ENCODE peak calls at places on chromosomes 13 and 19, in nine cellular contexts. X, L, S, D, R, Q, C, I and J are unnamed samples.

GRCh38 chr13:34012354-34012753 is 194.4 kb downstream of the RFC3 start:
- DNase-seq in X (no peak), L (no peak), S (no peak), D (no peak), R (no peak), Q (no peak), C (no peak), I (no peak), J (no peak)

GRCh38 chr13:93289047-93289446 is 62.4 kb downstream of the GPC6 start:
- DNase-seq in X (peak; percentile 8), L (no peak), S (no peak), D (no peak), R (no peak), Q (no peak), C (no peak), I (no peak), J (no peak)

GRCh38 chr19:33715462-33715861 is 81.2 kb upstream of the KCTD15 start:
- DNase-seq in X (no peak), L (no peak), S (no peak), D (no peak), R (no peak), Q (no peak), C (no peak), I (no peak), J (peak; percentile 39)

GRCh38 chr19:18437481-18438330 is at the start of gene ISYNA1:
- DNase-seq in X (peak; percentile 20), L (no peak), S (peak; percentile 59), D (peak; percentile 56), R (peak; percentile 62), Q (no peak), C (peak; percentile 73), I (peak; percentile 58), J (no peak)

GRCh38 chr19:55599468-55600335 is at the start of the genes FIZ1 and ZNF524:
- DNase-seq in X (peak; percentile 98), L (peak; percentile 97), S (peak; percentile 99), D (peak; percentile 99), R (peak; percentile 99), Q (peak; percentile 98), C (peak; percentile 99), I (peak; percentile 99), J (peak; percentile 100)

GRCh38 chr19:13040232-13040915 is 45.1 kb downstream of the NFIX start:
- DNase-seq in X (no peak), L (no peak), S (no peak), D (no peak), R (no peak), Q (no peak), C (no peak), I (no peak), J (no peak)

GRCh38 chr13:69044629-69045028 is 1063.0 kb upstream of the ATXN8OS start:
- DNase-seq in X (no peak), L (no peak), S (no peak), D (no peak), R (no peak), Q (no peak), C (no peak), I (no peak), J (no peak)

GRCh38 chr13:26787961-26788360 is 27.4 kb upstream of the GPR12 start:
- DNase-seq in X (no peak), L (no peak), S (no peak), D (no peak), R (no peak), Q (no peak), C (no peak), I (no peak), J (no peak)

GRCh38 chr19:49689133-49690072 is at the start of gene ADM5:
- DNase-seq in X (no peak), L (no peak), S (no peak), D (peak; percentile 50), R (peak; percentile 77), Q (peak; percentile 73), C (peak; percentile 67), I (peak; percentile 77), J (no peak)

GRCh38 chr19:31718041-31718440 is 368.8 kb upstream of the TSHZ3 start:
- DNase-seq in X (no peak), L (no peak), S (no peak), D (no peak), R (no peak), Q (no peak), C (peak; percentile 11), I (no peak), J (no peak)

GRCh38 chr13:73879346-73880020 is 254.7 kb downstream of the KLF12 start:
- DNase-seq in X (peak; percentile 16), L (no peak), S (no peak), D (no peak), R (no peak), Q (no peak), C (no peak), I (no peak), J (no peak)

GRCh38 chr19:7159105-7159933 is 89.8 kb downstream of the ZNF557 start:
- DNase-seq in X (peak; percentile 95), L (no peak), S (peak; percentile 92), D (no peak), R (no peak), Q (no peak), C (peak; percentile 87), I (no peak), J (peak; percentile 96)

GRCh38 chr19:55437410-55437809 is 5.7 kb downstream of the SHISA7 start:
- DNase-seq in X (peak; percentile 56), L (peak; percentile 40), S (no peak), D (no peak), R (peak; percentile 55), Q (no peak), C (peak; percentile 80), I (peak; percentile 53), J (no peak)

GRCh38 chr19:47109541-47110375 is 3.8 kb downstream of the ZC3H4 start:
- DNase-seq in X (peak; percentile 49), L (no peak), S (no peak), D (no peak), R (no peak), Q (no peak), C (no peak), I (no peak), J (no peak)

GRCh38 chr19:10583021-10583776 is 3.9 kb downstream of the AP1M2 start:
- DNase-seq in X (no peak), L (no peak), S (no peak), D (no peak), R (no peak), Q (no peak), C (peak; percentile 72), I (no peak), J (no peak)

GRCh38 chr19:41205995-41206394 is 13.0 kb downstream of the CYP2S1 start:
- DNase-seq in X (no peak), L (no peak), S (no peak), D (no peak), R (no peak), Q (no peak), C (no peak), I (no peak), J (no peak)

GRCh38 chr19:42427313-42427712 is at the start of gene LIPE:
- DNase-seq in X (no peak), L (no peak), S (no peak), D (no peak), R (no peak), Q (no peak), C (no peak), I (no peak), J (no peak)

GRCh38 chr19:12993562-12993961 is 1.7 kb upstream of the NFIX start:
- DNase-seq in X (no peak), L (no peak), S (no peak), D (no peak), R (no peak), Q (peak; percentile 46), C (no peak), I (no peak), J (no peak)

GRCh38 chr13:110337287-110337686 is 30.2 kb downstream of the COL4A2 start:
- DNase-seq in X (no peak), L (no peak), S (no peak), D (no peak), R (no peak), Q (no peak), C (no peak), I (no peak), J (peak; percentile 87)
- H3K27ac ChIP-seq in X (peak overlapping the region; percentile 79), L (no peak overlapping the region), S (peak overlapping the region; percentile 96), D (peak overlapping the region; percentile 86), R (peak overlapping the region; percentile 90), Q (peak overlapping the region; percentile 37), C (peak overlapping the region; percentile 87), I (no peak overlapping the region), J (peak overlapping the region; percentile 88)

DNA sequence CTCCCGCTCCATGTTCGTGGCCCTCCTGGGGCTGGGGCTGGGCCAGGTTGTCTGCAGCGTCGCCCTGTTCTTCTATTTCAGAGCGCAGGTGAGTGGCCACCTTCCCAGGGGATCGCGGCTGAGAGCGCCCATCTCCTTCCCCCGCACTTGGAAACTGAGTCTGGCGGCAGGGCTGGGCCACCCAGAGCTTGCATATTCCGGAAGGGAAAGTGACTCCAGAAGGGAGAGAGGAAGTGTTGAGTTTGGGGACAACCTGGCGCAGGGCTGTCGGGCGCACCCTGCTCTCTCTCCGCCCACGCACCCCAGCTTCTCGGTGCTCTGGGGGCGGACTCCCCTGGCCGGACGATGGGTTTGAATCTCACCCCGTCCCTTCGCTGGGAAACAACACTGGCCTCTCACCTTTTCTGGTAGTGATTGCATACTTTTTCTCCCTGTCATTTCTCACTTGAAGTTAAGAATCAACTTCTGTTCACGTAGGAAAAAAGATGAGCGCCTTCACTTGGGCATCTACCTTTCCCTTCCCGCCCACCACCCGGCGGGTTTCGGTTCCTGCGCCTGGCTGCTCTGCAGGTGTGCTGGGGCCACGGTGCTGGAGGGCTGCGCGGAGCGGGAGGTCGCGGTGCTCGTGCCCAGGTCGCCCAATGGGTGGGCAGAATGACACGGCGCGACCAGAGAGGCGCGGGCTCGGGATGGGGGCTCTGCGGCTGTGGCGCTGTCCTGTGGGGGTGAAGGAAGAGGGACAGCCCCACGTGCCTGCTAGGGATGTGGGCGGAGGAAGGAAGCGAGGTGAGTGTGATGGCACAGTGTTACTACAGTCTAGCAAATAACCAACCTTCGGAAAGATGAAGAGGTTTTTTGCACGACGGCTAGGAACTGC is 721 bp downstream of the TNFSF11 start:
- DNase-seq in X (no peak), L (no peak), S (no peak), D (no peak), R (no peak), Q (no peak), C (no peak), I (no peak), J (no peak)
- TF ChIP-seq POLR2A in X (no peak), L (no peak), S (no peak), D (no peak), R (no peak), Q (no peak), C (no peak), I (no peak), J (no peak)

DNA sequence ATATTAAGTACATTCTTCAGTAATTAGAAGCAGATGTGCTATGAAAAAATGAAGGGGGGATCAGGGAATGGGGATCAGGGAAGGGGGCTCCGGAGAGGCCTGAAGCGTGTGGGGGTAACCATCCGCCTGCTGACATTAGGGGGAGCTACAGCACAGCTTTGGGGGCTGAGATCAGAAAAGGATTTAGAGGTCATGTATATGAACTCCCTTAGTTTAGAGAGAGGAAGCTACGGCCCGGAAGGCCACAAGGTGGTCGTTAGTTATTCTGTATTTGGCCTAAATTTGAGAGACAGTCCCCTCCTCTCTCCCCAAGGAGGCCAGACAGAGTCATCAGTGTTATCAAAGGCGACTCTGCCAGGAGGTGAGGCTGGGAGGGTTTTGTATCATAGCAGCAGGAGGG is 99.0 kb downstream of the TM9SF2 start:
- DNase-seq in X (no peak), L (no peak), S (no peak), D (no peak), R (no peak), Q (no peak), C (no peak), I (no peak), J (no peak)
- TF ChIP-seq CTCF in X (no peak), L (peak; percentile 39), S (no peak), D (no peak), R (no peak), Q (no peak), C (no peak), I (no peak), J (no peak)

GRCh38 chr13:99962242-99962641 is 9.3 kb downstream of the ZIC5 start:
- DNase-seq in X (no peak), L (no peak), S (no peak), D (no peak), R (no peak), Q (no peak), C (no peak), I (no peak), J (no peak)
- H3K27ac ChIP-seq in X (no peak overlapping the region), L (no peak overlapping the region), S (no peak overlapping the region), D (no peak overlapping the region), R (no peak overlapping the region), Q (no peak overlapping the region), C (no peak overlapping the region), I (no peak overlapping the region), J (no peak overlapping the region)